ENCODE peak calls at places on chromosome 1, in five cellular contexts. One of them, this sample, is unnamed.

GRCh38 chr1:111553199-111553598 is 49.8 kb upstream of the ADORA3 start:
- DNase-seq in fibroblast of mammary gland: peak
- DNase-seq in activated CD8-positive, alpha-beta T cell treated with anti-CD3 and anti-CD28 coated beads for 36 hours: no peak
- DNase-seq in cardiac septum: no peak
- DNase-seq in LHCN-M2: peak
- DNase-seq in this sample: no peak

GRCh38 chr1:8023995-8024313 is 2.2 kb downstream of the ERRFI1 start:
- DNase-seq in fibroblast of mammary gland: no peak
- DNase-seq in activated CD8-positive, alpha-beta T cell treated with anti-CD3 and anti-CD28 coated beads for 36 hours: no peak
- DNase-seq in cardiac septum: no peak
- DNase-seq in LHCN-M2: peak
- DNase-seq in this sample: peak

GRCh38 chr1:8394456-8395321 is 76.8 kb downstream of the SLC45A1 start:
- DNase-seq in fibroblast of mammary gland: peak
- DNase-seq in activated CD8-positive, alpha-beta T cell treated with anti-CD3 and anti-CD28 coated beads for 36 hours: peak
- DNase-seq in cardiac septum: no peak
- DNase-seq in LHCN-M2: peak
- DNase-seq in this sample: peak

GRCh38 chr1:51214615-51215131 is 21.4 kb upstream of the RNF11 start:
- DNase-seq in fibroblast of mammary gland: peak
- DNase-seq in activated CD8-positive, alpha-beta T cell treated with anti-CD3 and anti-CD28 coated beads for 36 hours: peak
- DNase-seq in cardiac septum: no peak
- DNase-seq in LHCN-M2: no peak
- DNase-seq in this sample: no peak

GRCh38 chr1:234756066-234756783 is 146.2 kb upstream of the IRF2BP2 start:
- DNase-seq in fibroblast of mammary gland: peak
- DNase-seq in activated CD8-positive, alpha-beta T cell treated with anti-CD3 and anti-CD28 coated beads for 36 hours: peak
- DNase-seq in cardiac septum: no peak
- DNase-seq in LHCN-M2: peak
- DNase-seq in this sample: no peak

GRCh38 chr1:28058168-28058567 is 30.2 kb downstream of the EYA3 start:
- DNase-seq in fibroblast of mammary gland: no peak
- DNase-seq in activated CD8-positive, alpha-beta T cell treated with anti-CD3 and anti-CD28 coated beads for 36 hours: no peak
- DNase-seq in cardiac septum: no peak
- DNase-seq in LHCN-M2: no peak
- DNase-seq in this sample: no peak

GRCh38 chr1:210332719-210333398 is 4.2 kb downstream of the HHAT start:
- DNase-seq in fibroblast of mammary gland: peak
- DNase-seq in activated CD8-positive, alpha-beta T cell treated with anti-CD3 and anti-CD28 coated beads for 36 hours: peak
- DNase-seq in cardiac septum: no peak
- DNase-seq in LHCN-M2: no peak
- DNase-seq in this sample: no peak

GRCh38 chr1:179141592-179142244 is 59.8 kb downstream of the TOR3A start:
- DNase-seq in fibroblast of mammary gland: peak
- DNase-seq in activated CD8-positive, alpha-beta T cell treated with anti-CD3 and anti-CD28 coated beads for 36 hours: peak
- DNase-seq in cardiac septum: no peak
- DNase-seq in LHCN-M2: peak
- DNase-seq in this sample: peak

GRCh38 chr1:157156058-157156541 is 17.9 kb upstream of the ETV3 start:
- DNase-seq in fibroblast of mammary gland: peak
- DNase-seq in activated CD8-positive, alpha-beta T cell treated with anti-CD3 and anti-CD28 coated beads for 36 hours: peak
- DNase-seq in cardiac septum: peak
- DNase-seq in LHCN-M2: peak
- DNase-seq in this sample: peak

GRCh38 chr1:41240806-41241747 is 1.0 kb downstream of the SCMH1 start:
- DNase-seq in fibroblast of mammary gland: peak
- DNase-seq in activated CD8-positive, alpha-beta T cell treated with anti-CD3 and anti-CD28 coated beads for 36 hours: peak
- DNase-seq in cardiac septum: peak
- DNase-seq in LHCN-M2: peak
- DNase-seq in this sample: peak

GRCh38 chr1:223765719-223766340 is 53.5 kb downstream of the CAPN2 start:
- DNase-seq in fibroblast of mammary gland: no peak
- DNase-seq in activated CD8-positive, alpha-beta T cell treated with anti-CD3 and anti-CD28 coated beads for 36 hours: no peak
- DNase-seq in cardiac septum: no peak
- DNase-seq in LHCN-M2: no peak
- DNase-seq in this sample: no peak

GRCh38 chr1:199015799-199016198 is 377.0 kb downstream of the PTPRC start:
- DNase-seq in fibroblast of mammary gland: no peak
- DNase-seq in activated CD8-positive, alpha-beta T cell treated with anti-CD3 and anti-CD28 coated beads for 36 hours: no peak
- DNase-seq in cardiac septum: no peak
- DNase-seq in LHCN-M2: no peak
- DNase-seq in this sample: no peak

GRCh38 chr1:53686371-53687267 is 52.3 kb downstream of the GLIS1 start:
- DNase-seq in fibroblast of mammary gland: no peak
- DNase-seq in activated CD8-positive, alpha-beta T cell treated with anti-CD3 and anti-CD28 coated beads for 36 hours: no peak
- DNase-seq in cardiac septum: no peak
- DNase-seq in LHCN-M2: no peak
- DNase-seq in this sample: no peak

GRCh38 chr1:245172026-245172425 is 17.2 kb downstream of the KIF26B start:
- DNase-seq in fibroblast of mammary gland: peak
- DNase-seq in activated CD8-positive, alpha-beta T cell treated with anti-CD3 and anti-CD28 coated beads for 36 hours: no peak
- DNase-seq in cardiac septum: no peak
- DNase-seq in LHCN-M2: no peak
- DNase-seq in this sample: no peak

GRCh38 chr1:230819976-230820375 is 48.3 kb downstream of the C1orf198 start:
- DNase-seq in fibroblast of mammary gland: no peak
- DNase-seq in activated CD8-positive, alpha-beta T cell treated with anti-CD3 and anti-CD28 coated beads for 36 hours: no peak
- DNase-seq in cardiac septum: no peak
- DNase-seq in LHCN-M2: no peak
- DNase-seq in this sample: peak

GRCh38 chr1:108897865-108898720 is 21.3 kb downstream of the GPSM2 start:
- DNase-seq in fibroblast of mammary gland: peak
- DNase-seq in activated CD8-positive, alpha-beta T cell treated with anti-CD3 and anti-CD28 coated beads for 36 hours: peak
- DNase-seq in cardiac septum: no peak
- DNase-seq in LHCN-M2: peak
- DNase-seq in this sample: peak

This sample was measured in myocyte.